ENCODE peak calls at places on chromosome 9, in four cellular contexts. L is GM20000, O is IMR-90, N is RWPE1. V is an unnamed sample.

GRCh38 chr9:76634356-76635054 is 129.7 kb upstream of the PCA3 start:
- DNase-seq in L (no peak), N (peak; percentile 26), O (peak; percentile 81), V (peak; percentile 80)

GRCh38 chr9:37187713-37188439 is 67.5 kb downstream of the ZCCHC7 start:
- DNase-seq in L (peak; percentile 60), O (peak; percentile 28), N (no peak), V (no peak)

GRCh38 chr9:134519403-134520070 is 122.1 kb upstream of the COL5A1 start:
- DNase-seq in O (no peak), L (no peak), N (no peak), V (no peak)

GRCh38 chr9:13971415-13971814 is 342.5 kb downstream of the NFIB start:
- DNase-seq in L (no peak), N (no peak), O (no peak), V (no peak)

GRCh38 chr9:120267929-120268328 is 312.0 kb downstream of the CDK5RAP2 start:
- DNase-seq in L (no peak), N (no peak), O (peak; percentile 12), V (peak; percentile 14)

GRCh38 chr9:76699966-76700365 is 64.3 kb upstream of the PCA3 start:
- DNase-seq in L (no peak), O (peak; percentile 77), N (no peak), V (peak; percentile 14)

GRCh38 chr9:110015759-110016158 is 192.2 kb downstream of the C9orf152 start:
- DNase-seq in O (peak; percentile 94), L (no peak), N (peak; percentile 93), V (peak; percentile 99)

GRCh38 chr9:24881361-24881760 is 335.7 kb upstream of the IZUMO3 start:
- DNase-seq in N (peak; percentile 5), O (no peak), L (no peak), V (no peak)

GRCh38 chr9:100322954-100323536 is 29.7 kb downstream of the TEX10 start:
- DNase-seq in O (peak; percentile 51), N (peak; percentile 39), L (peak; percentile 22), V (peak; percentile 40)

GRCh38 chr9:34544035-34544434 is 21.2 kb upstream of the ENHO start:
- DNase-seq in L (no peak), N (no peak), O (no peak), V (no peak)

DNA sequence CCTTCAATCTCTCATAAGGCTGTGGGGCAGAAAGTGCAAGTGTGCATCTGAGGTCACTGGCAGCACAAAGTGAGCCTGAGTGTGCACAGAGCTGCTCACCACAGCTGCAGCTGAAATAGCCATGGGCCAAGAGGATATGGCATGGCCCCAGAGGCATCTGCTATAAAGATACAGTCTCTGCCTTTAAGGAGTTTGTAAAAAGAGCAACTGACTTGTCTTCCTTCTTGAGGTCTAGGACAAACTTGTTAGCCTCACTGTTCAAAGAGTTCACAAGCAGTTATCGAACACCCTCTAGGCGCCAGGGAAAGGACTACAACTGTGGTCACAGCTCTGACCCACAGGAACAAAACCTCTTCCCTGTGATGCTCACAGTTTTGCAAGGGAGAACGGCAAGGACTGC is 190.0 kb upstream of the TRIM32 start:
- DNase-seq in O (no peak), L (no peak), N (no peak), V (no peak)
- TF ChIP-seq CTCF in O (no peak), L (no peak), N (no peak), V (no peak)

GRCh38 chr9:130849356-130849755 is 14.3 kb downstream of the ABL1 start:
- DNase-seq in N (no peak), O (no peak), L (no peak), V (no peak)

GRCh38 chr9:130846487-130847305 is 11.6 kb downstream of the ABL1 start:
- DNase-seq in N (peak; percentile 87), O (peak; percentile 80), L (no peak), V (peak; percentile 50)

GRCh38 chr9:130845901-130846381 is 10.9 kb downstream of the ABL1 start:
- DNase-seq in N (peak; percentile 56), L (no peak), O (peak; percentile 93), V (peak; percentile 27)

GRCh38 chr9:130845254-130845653 is 10.2 kb downstream of the ABL1 start:
- DNase-seq in N (no peak), L (no peak), O (no peak), V (no peak)

GRCh38 chr9:130847306-130848217 is 12.5 kb downstream of the ABL1 start:
- DNase-seq in N (peak; percentile 97), O (peak; percentile 100), L (no peak), V (peak; percentile 99)
- TF ChIP-seq CTCF in N (no peak), O (peak; percentile 39), L (no peak), V (peak; percentile 15)

DNA sequence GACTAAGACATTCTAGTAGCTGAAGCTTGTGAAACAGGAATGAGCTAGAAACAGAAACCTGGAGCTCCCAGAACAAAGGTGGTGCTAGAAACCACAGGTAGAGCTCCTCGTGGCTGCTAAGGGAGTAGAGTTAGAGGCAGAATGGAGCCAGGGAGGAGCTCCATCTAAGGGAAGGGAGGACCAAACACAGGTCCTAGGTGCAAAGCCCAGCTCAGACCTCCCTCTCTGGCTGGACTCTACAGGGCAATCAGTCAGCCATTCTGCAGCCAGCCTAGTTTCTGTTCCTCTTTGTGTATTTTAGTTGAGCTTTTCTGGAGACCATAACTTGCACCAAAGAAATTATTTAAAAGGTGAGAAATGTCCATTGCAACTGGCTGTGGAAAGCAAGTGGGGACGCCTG is 70.4 kb downstream of the CRB2 start:
- DNase-seq in L (peak; percentile 51), N (no peak), O (no peak), V (no peak)
- TF ChIP-seq CTCF in L (no peak), N (no peak), O (no peak), V (no peak)

DNA sequence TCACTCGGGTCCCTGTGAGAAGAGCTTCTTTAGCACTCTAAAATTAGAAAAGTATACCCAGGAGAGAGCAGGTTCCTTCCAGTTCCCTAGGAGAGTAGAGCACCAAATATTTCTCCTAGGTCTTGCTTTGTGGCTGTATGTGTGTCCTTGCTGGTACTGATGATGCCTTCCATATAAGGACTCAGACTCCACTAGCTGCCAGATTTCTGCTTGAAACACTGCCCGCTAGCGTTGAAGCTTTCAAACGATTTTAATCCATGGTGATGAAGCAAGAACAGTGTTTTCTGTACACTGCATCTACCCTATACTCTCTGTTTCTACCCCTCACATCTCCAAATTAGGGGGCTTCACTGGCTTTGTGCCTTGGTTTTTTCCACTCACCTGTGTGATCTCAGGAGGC is 2.4 kb upstream of the SMC2 start:
- DNase-seq in L (peak; percentile 17), O (peak; percentile 78), N (no peak), V (no peak)
- TF ChIP-seq CTCF in L (peak; percentile 31), O (peak; percentile 54), N (no peak), V (peak; percentile 2)

DNA sequence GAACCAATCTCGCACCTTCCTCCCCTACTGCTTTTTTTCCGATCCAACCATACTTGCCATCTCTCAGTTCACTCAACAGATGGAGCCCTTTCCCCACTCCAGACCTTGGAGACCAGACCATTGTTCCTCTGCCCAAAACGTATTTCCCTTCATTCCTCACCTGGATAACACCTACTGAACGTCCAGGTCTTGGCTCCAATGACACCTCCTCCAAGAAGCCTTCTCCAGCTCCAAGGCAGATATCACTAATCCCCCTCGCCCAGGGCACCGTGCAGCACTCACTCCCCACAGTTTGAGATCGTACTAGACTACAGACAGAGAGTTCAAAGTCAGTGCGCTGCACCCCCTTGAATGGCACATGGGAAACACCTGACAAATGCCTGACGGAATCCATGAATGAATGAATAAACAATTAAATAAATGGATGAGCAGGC is 47.1 kb upstream of the AKNA start:
- DNase-seq in O (peak; percentile 37), L (peak; percentile 60), N (peak; percentile 91), V (peak; percentile 52)
- TF ChIP-seq CTCF in O (peak; percentile 69), L (peak; percentile 42), N (peak; percentile 87), V (peak; percentile 82)